ENCODE peak calls at places on chromosomes 7 and 10, in six cellular contexts. B is NCI-H748 treated with DMSO at 0.1 percent for 48 hours; R is activated CD8-positive, alpha-beta memory T cell treated with anti-CD3 and anti-CD28 coated beads, Interleukin-2, amount 50 U/mL, for 48 hours; I is NCI-H69; H is LoVo; K is stimulated activated CD4-positive, alpha-beta T cell treated with anti-CD3 and anti-CD28 coated beads, Interleukin-1b, Interleukin-23, amount 100 ng/mL, for 1 hour. F is an unnamed sample.

GRCh38 chr7:76397409-76398183 is 11.9 kb downstream of the SSC4D start:
- DNase-seq in B (peak; percentile 52), R (peak; percentile 92), I (peak; percentile 95), H (peak; percentile 95), K (peak; percentile 57), F (peak; percentile 89)

GRCh38 chr7:157474685-157475084 is 137.9 kb downstream of the DNAJB6 start:
- DNase-seq in B (no peak), R (peak; percentile 69), I (peak; percentile 17), H (peak; percentile 36), K (no peak), F (no peak)

GRCh38 chr10:30988831-30989458 is 42.7 kb downstream of the ZNF438 start:
- DNase-seq in B (no peak), R (no peak), I (no peak), H (no peak), K (no peak), F (no peak)

GRCh38 chr7:41915861-41916260 is 213.0 kb upstream of the INHBA start:
- DNase-seq in B (no peak), R (no peak), I (no peak), H (no peak), K (no peak), F (no peak)

GRCh38 chr10:25174461-25175230 is at the start of gene GPR158:
- DNase-seq in B (peak; percentile 38), R (peak; percentile 76), I (peak; percentile 95), H (peak; percentile 79), K (no peak), F (peak; percentile 98)

GRCh38 chr10:32326680-32327363 is 20.1 kb downstream of the EPC1 start:
- DNase-seq in B (no peak), R (no peak), I (no peak), H (no peak), K (no peak), F (peak; percentile 19)

GRCh38 chr10:60130130-60130579 is 223.8 kb upstream of the CCDC6 start:
- DNase-seq in B (no peak), R (no peak), I (peak; percentile 56), H (peak; percentile 9), K (no peak), F (peak; percentile 31)

GRCh38 chr10:74620626-74621025 is 205.8 kb upstream of the KAT6B start:
- DNase-seq in B (no peak), R (no peak), I (no peak), H (no peak), K (no peak), F (no peak)

GRCh38 chr10:103837370-103838094 is 17.8 kb downstream of the SH3PXD2A start:
- DNase-seq in B (no peak), R (no peak), I (no peak), H (no peak), K (no peak), F (no peak)

GRCh38 chr7:157809863-157810851 is 473.4 kb downstream of the DNAJB6 start:
- DNase-seq in B (no peak), R (no peak), I (no peak), H (no peak), K (no peak), F (no peak)